ENCODE peak calls at places on chromosomes 2 and 18, in five cellular contexts. Q is lung microvascular endothelial cell; W is DMS153; H is stimulated activated CD4-positive, alpha-beta T cell treated with anti-CD3 and anti-CD28 coated beads, Interleukin-15, amount 100 ng/mL, for 48 hours; I is suprapubic skin. G is an unnamed sample.

GRCh38 chr18:45755936-45756335 is 32.0 kb downstream of the SLC14A1 start:
- DNase-seq in Q (peak), W (peak), H (no peak), I (no peak), G (no peak)

GRCh38 chr2:117958186-117958585 is 55.7 kb downstream of the CCDC93 start:
- DNase-seq in Q (no peak), W (no peak), H (no peak), I (no peak), G (peak)

GRCh38 chr18:50704541-50704940 is 115.3 kb downstream of the MRO start:
- DNase-seq in Q (no peak), W (no peak), H (no peak), I (no peak), G (no peak)

GRCh38 chr18:53843113-53843512 is 381.4 kb downstream of the MBD2 start:
- DNase-seq in Q (no peak), W (no peak), H (no peak), I (no peak), G (peak)

GRCh38 chr2:228157841-228158240 is 23.6 kb downstream of the SPHKAP start:
- DNase-seq in Q (no peak), W (no peak), H (no peak), I (no peak), G (no peak)

GRCh38 chr2:25366629-25367028 is 24.9 kb upstream of the DNMT3A start:
- DNase-seq in Q (no peak), W (no peak), H (no peak), I (no peak), G (no peak)

GRCh38 chr2:38750793-38751042 is 443 bp downstream of the SRSF7 start:
- DNase-seq in Q (peak), W (no peak), H (peak), I (peak), G (no peak)

GRCh38 chr18:7038330-7038846 is 79.2 kb downstream of the LAMA1 start:
- DNase-seq in Q (peak), W (peak), H (no peak), I (peak), G (peak)